ENCODE peak calls at places on chromosomes 12 and 14, in six cellular contexts. F, X, Z, P, R and M are unnamed samples.

GRCh38 chr12:43590307-43590706 is 38.3 kb upstream of the ADAMTS20 start:
- DNase-seq in F (no peak), X (no peak), Z (no peak), R (no peak), P (no peak), M (no peak)

GRCh38 chr12:124045671-124046070 is 72.7 kb downstream of the ZNF664 start:
- DNase-seq in F (no peak), Z (no peak), X (no peak), P (no peak), R (no peak), M (no peak)

GRCh38 chr14:21868442-21869046 is 194.9 kb upstream of the OR4E1 start:
- DNase-seq in P (no peak), F (peak), Z (peak), R (peak), X (peak), M (no peak)

GRCh38 chr12:30582943-30583342 is 112.7 kb downstream of the IPO8 start:
- DNase-seq in F (no peak), Z (no peak), X (peak), R (no peak), P (no peak), M (no peak)

GRCh38 chr12:118015944-118016343 is 559 bp upstream of the RFC5 start:
- DNase-seq in R (no peak), Z (no peak), P (no peak), F (no peak), X (no peak), M (no peak)

GRCh38 chr12:69196302-69197288 is 42.8 kb upstream of the CPSF6 start:
- DNase-seq in X (peak), F (no peak), R (peak), Z (no peak), P (no peak), M (no peak)

GRCh38 chr14:92471919-92472318 is 41.7 kb upstream of the RIN3 start:
- DNase-seq in F (no peak), R (no peak), Z (peak), P (no peak), X (peak), M (no peak)

GRCh38 chr14:72744416-72745120 is 149.3 kb downstream of the DPF3 start:
- DNase-seq in P (no peak), Z (no peak), R (no peak), F (no peak), X (no peak), M (no peak)

GRCh38 chr12:128861226-128862016 is 8.1 kb downstream of the GLT1D1 start:
- DNase-seq in R (no peak), Z (no peak), F (no peak), P (no peak), X (no peak), M (no peak)

GRCh38 chr12:111429760-111430417 is 24.2 kb downstream of the SH2B3 start:
- DNase-seq in F (no peak), Z (no peak), X (no peak), R (no peak), P (no peak), M (no peak)

GRCh38 chr12:125509195-125509594 is 444.0 kb downstream of the AACS start:
- DNase-seq in Z (no peak), F (no peak), R (no peak), P (no peak), X (no peak), M (no peak)

GRCh38 chr12:128790653-128791373 is 32.9 kb downstream of the SLC15A4 start:
- DNase-seq in F (no peak), R (no peak), Z (no peak), X (no peak), P (no peak), M (no peak)

GRCh38 chr12:107373238-107373809 is 280.0 kb upstream of the CRY1 start:
- DNase-seq in R (no peak), F (no peak), P (no peak), X (no peak), Z (no peak), M (no peak)

GRCh38 chr14:105207460-105207901 is 26.4 kb upstream of the NUDT14 start:
- DNase-seq in P (no peak), R (no peak), F (peak), Z (no peak), X (no peak), M (no peak)

GRCh38 chr14:39266589-39266870 is 32.8 kb downstream of the MIA2 start:
- DNase-seq in F (no peak), Z (no peak), X (no peak), R (peak), P (peak), M (peak)

GRCh38 chr14:27366596-27366995 is 768.8 kb upstream of the NOVA1 start:
- DNase-seq in Z (no peak), R (no peak), X (no peak), P (no peak), F (no peak), M (no peak)

GRCh38 chr12:359091-359490 is 30.0 kb downstream of the KDM5A start:
- DNase-seq in P (no peak), R (no peak), Z (no peak), F (no peak), X (no peak), M (no peak)

GRCh38 chr12:51512438-51512837 is 78.6 kb upstream of the SCN8A start:
- DNase-seq in X (no peak), F (no peak), R (no peak), Z (no peak), P (no peak), M (no peak)

GRCh38 chr14:96180004-96180403 is 24.6 kb upstream of the BDKRB2 start:
- DNase-seq in R (no peak), F (no peak), P (no peak), Z (no peak), X (no peak), M (no peak)

GRCh38 chr12:88579941-88580871 is at the start of gene KITLG:
- DNase-seq in R (peak), Z (peak), X (peak), F (peak), P (peak), M (peak)

GRCh38 chr12:92444763-92445162 is 258.0 kb upstream of the PLEKHG7 start:
- DNase-seq in F (no peak), X (no peak), Z (no peak), R (no peak), P (no peak), M (peak)

GRCh38 chr14:99136401-99136800 is 135.6 kb downstream of the BCL11B start:
- DNase-seq in P (no peak), R (no peak), X (no peak), F (no peak), Z (no peak), M (no peak)

GRCh38 chr12:50951112-50951511 is 1.2 kb upstream of the HIGD1C start:
- DNase-seq in P (no peak), X (no peak), F (no peak), Z (no peak), R (no peak), M (no peak)

GRCh38 chr14:94385553-94386057 is 2.8 kb downstream of the SERPINA1 start:
- DNase-seq in P (no peak), F (no peak), X (no peak), R (no peak), Z (no peak), M (no peak)

GRCh38 chr14:88831285-88831684 is 6.8 kb downstream of the TTC8 start:
- DNase-seq in P (no peak), F (no peak), X (peak), R (no peak), Z (peak), M (no peak)

GRCh38 chr14:39169541-39169900 is 612 bp downstream of the TRAPPC6B start:
- DNase-seq in Z (no peak), R (no peak), X (peak), F (no peak), P (no peak), M (no peak)

GRCh38 chr12:108611884-108612415 is 14.1 kb upstream of the TMEM119 start:
- DNase-seq in F (peak), R (no peak), X (peak), Z (peak), P (no peak), M (no peak)
- TF ChIP-seq CTCF in F (peak), R (no peak), X (peak), Z (peak), P (no peak), M (no peak)

DNA sequence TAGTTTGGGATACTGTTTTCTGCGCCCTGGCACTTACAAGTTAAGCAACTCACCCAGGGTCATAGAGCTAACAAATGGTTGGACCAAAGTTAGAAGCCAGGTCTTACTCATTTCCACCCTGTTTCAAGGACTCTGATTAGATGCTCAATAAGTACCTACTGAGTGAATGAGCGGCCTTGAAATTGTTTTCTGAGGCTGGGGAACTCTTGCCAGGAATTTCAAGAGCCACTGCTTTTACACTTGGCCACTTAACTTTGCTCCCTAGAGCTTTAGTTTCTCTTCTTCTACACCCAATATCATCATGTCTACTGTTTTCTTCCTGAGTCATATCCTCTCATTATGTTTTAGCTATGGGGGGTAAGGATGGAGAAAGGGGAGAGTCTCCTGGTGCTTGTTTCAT is 431.6 kb downstream of the ZFP36L1 start:
- DNase-seq in X (peak), P (no peak), Z (peak), F (no peak), R (peak), M (no peak)
- H3K27ac ChIP-seq in X (no peak), P (no peak), Z (no peak), F (no peak), R (no peak), M (peak)

DNA sequence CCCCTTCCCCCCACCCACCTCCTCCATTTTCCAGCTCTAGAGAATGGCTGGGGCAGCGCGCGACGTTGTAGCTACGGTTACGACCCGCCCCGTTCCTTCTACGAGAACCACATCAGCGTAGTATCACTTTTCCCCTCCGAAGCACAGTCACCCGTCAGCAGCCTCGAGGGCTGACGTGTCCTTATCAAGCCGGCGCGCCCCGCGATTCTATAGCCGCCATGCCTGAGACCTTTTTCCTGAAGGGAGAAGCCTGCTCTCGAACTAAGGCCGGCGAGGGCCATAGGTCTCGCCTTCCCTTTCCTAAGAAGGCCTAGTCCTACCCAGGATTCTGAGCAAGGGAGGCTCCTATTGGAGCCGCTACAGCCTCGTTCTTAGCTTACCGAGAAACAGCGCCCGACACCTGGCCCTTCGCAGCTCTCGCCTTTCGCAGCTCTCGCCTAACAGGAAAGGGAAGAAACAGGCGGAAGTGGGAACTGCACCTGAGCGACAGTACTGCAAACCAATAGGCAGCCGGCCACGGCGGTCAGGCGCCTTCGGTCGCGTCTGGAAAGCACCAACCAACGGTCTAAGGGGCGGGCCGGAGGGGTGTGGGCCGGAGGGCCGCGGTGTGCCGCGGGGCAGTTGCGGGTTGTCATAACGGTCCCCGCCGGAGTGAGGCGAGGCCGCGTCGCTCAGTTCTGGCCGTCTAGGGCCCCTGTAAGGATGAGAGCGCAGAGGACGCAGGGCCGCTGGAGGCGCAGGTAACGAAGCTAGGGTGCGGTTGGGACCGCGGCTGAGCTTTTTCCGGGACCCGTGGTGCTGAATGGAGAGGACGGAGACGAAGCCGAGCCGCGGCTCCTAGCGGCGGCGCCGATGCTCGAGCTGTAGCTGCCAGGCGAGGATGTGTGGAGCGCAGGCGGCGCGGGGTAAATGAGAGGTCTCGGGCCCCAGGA is at the start of the genes MGAT2 and RPL36AL:
- DNase-seq in X (peak), F (peak), P (peak), Z (peak), R (peak), M (peak)
- TF ChIP-seq CTCF in X (peak), F (peak), P (peak), Z (peak), R (peak), M (peak)

GRCh38 chr14:65255583-65256443 is 153.5 kb upstream of the MAX start:
- DNase-seq in Z (no peak), X (peak), P (no peak), R (peak), F (peak), M (no peak)

GRCh38 chr14:65252471-65253255 is 150.3 kb upstream of the MAX start:
- DNase-seq in R (no peak), P (no peak), Z (no peak), X (no peak), F (no peak), M (no peak)

GRCh38 chr14:65257405-65257804 is 155.1 kb upstream of the MAX start:
- DNase-seq in X (no peak), R (no peak), P (no peak), F (no peak), Z (no peak), M (no peak)

GRCh38 chr14:65256714-65257113 is 154.4 kb upstream of the MAX start:
- DNase-seq in X (no peak), P (no peak), F (no peak), Z (no peak), R (no peak), M (no peak)

GRCh38 chr14:65255029-65255545 is 152.8 kb upstream of the MAX start:
- DNase-seq in F (no peak), P (no peak), X (peak), Z (peak), R (no peak), M (no peak)
- H3K27ac ChIP-seq in F (no peak), P (no peak), X (peak), Z (no peak), R (no peak), M (no peak)

DNA sequence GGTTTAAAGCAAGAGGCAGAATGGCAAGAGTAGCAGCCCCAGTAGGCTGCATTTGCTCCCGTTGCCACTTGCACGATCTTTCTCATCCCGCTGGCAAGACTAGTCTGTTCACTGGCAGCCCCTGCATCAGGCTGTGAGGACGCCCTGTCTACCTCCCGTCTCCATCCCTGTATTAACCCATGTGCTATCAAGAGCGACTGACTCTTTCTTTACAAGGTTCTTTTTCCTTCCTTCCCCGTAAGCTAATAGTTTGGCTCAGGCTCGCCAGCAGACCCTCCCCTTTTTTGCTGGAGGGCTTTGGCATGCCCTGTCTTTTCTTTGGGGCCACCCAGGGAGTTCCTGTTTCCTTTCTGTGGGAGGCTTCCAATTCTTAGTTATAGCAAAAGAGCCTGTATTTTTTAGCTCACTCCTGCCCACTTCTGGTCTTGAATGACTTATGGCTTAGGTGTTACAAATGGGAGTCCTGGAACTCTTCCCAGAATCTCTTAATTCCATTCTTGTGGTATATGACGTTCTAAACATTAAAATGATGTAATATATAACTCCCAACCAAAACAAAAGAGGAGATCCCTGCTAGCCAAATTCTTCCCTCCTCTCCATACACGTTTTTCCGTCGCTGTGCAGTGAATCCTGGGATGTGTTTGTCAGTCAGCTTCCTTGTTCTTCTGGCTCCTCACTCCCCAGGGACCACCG is 149.0 kb downstream of the PRKCH start:
- DNase-seq in R (peak), P (no peak), Z (peak), X (peak), F (peak), M (no peak)
- TF ChIP-seq CTCF in R (no peak), P (no peak), Z (peak), X (peak), F (peak), M (no peak)

GRCh38 chr12:6820171-6820570 is 1.4 kb upstream of the GPR162 start:
- DNase-seq in R (no peak), X (no peak), Z (no peak), P (no peak), F (peak), M (no peak)
- H3K27ac ChIP-seq in R (no peak), X (no peak), Z (peak), P (no peak), F (peak), M (no peak)

GRCh38 chr14:106277503-106277902 is 751.1 kb downstream of the TMEM121 start:
- DNase-seq in R (no peak), X (no peak), Z (no peak), F (no peak), P (no peak), M (no peak)
- TF ChIP-seq CTCF in R (peak), X (no peak), Z (no peak), F (peak), P (no peak), M (no peak)